ENCODE peak calls at places on chromosomes 1 and 21, in nine cellular contexts. One of them, this sample, is unnamed.

GRCh38 chr1:248849152-248849551 is 9.7 kb downstream of the ZNF692 start:
- DNase-seq in COR-L47: no peak
- DNase-seq in EH: no peak
- DNase-seq in AG04450: no peak
- DNase-seq in hypothalamus: no peak
- DNase-seq in RWPE1: no peak
- DNase-seq in GM03348: no peak
- DNase-seq in iris pigment epithelial cell: no peak
- DNase-seq in RPMI7951: no peak
- DNase-seq in this sample: no peak

GRCh38 chr1:12142891-12143630 is 23.7 kb upstream of the TNFRSF1B start:
- DNase-seq in RPMI7951: no peak
- DNase-seq in RWPE1: no peak
- DNase-seq in GM03348: no peak
- DNase-seq in AG04450: no peak
- DNase-seq in EH: no peak
- DNase-seq in hypothalamus: peak
- DNase-seq in iris pigment epithelial cell: no peak
- DNase-seq in COR-L47: no peak
- DNase-seq in this sample: no peak

GRCh38 chr21:44052071-44052829 is 40.1 kb downstream of the TRAPPC10 start:
- DNase-seq in COR-L47: peak
- DNase-seq in hypothalamus: no peak
- DNase-seq in RPMI7951: no peak
- DNase-seq in iris pigment epithelial cell: peak
- DNase-seq in GM03348: no peak
- DNase-seq in EH: no peak
- DNase-seq in RWPE1: no peak
- DNase-seq in AG04450: no peak
- DNase-seq in this sample: no peak

GRCh38 chr1:121516279-121516967 is 331.6 kb downstream of the SRGAP2C start:
- DNase-seq in iris pigment epithelial cell: no peak
- DNase-seq in GM03348: no peak
- DNase-seq in EH: no peak
- DNase-seq in AG04450: no peak
- DNase-seq in RPMI7951: peak
- DNase-seq in RWPE1: no peak
- DNase-seq in hypothalamus: no peak
- DNase-seq in COR-L47: no peak
- DNase-seq in this sample: no peak

GRCh38 chr1:45836451-45836850 is 33.0 kb downstream of the MAST2 start:
- DNase-seq in AG04450: no peak
- DNase-seq in RWPE1: no peak
- DNase-seq in iris pigment epithelial cell: no peak
- DNase-seq in EH: no peak
- DNase-seq in GM03348: no peak
- DNase-seq in hypothalamus: no peak
- DNase-seq in COR-L47: no peak
- DNase-seq in RPMI7951: no peak
- DNase-seq in this sample: no peak

GRCh38 chr1:52477876-52478275 is 73.5 kb downstream of the PRPF38A start:
- DNase-seq in RWPE1: no peak
- DNase-seq in COR-L47: no peak
- DNase-seq in iris pigment epithelial cell: no peak
- DNase-seq in RPMI7951: no peak
- DNase-seq in hypothalamus: no peak
- DNase-seq in EH: no peak
- DNase-seq in AG04450: no peak
- DNase-seq in GM03348: no peak
- DNase-seq in this sample: no peak

GRCh38 chr1:153880962-153881361 is 41.8 kb downstream of the GATAD2B start:
- DNase-seq in AG04450: peak
- DNase-seq in iris pigment epithelial cell: peak
- DNase-seq in EH: peak
- DNase-seq in COR-L47: peak
- DNase-seq in GM03348: peak
- DNase-seq in RPMI7951: peak
- DNase-seq in RWPE1: peak
- DNase-seq in hypothalamus: peak
- DNase-seq in this sample: peak

GRCh38 chr1:40508375-40509341 is at the start of gene EXO5:
- DNase-seq in iris pigment epithelial cell: peak
- DNase-seq in AG04450: no peak
- DNase-seq in COR-L47: peak
- DNase-seq in hypothalamus: peak
- DNase-seq in EH: peak
- DNase-seq in RPMI7951: peak
- DNase-seq in RWPE1: peak
- DNase-seq in GM03348: peak
- DNase-seq in this sample: peak

GRCh38 chr1:94836891-94837290 is 16.7 kb downstream of the SLC44A3 start:
- DNase-seq in GM03348: no peak
- DNase-seq in RPMI7951: no peak
- DNase-seq in RWPE1: no peak
- DNase-seq in AG04450: no peak
- DNase-seq in iris pigment epithelial cell: no peak
- DNase-seq in EH: no peak
- DNase-seq in COR-L47: no peak
- DNase-seq in hypothalamus: no peak
- DNase-seq in this sample: no peak

GRCh38 chr21:43718872-43719747 is at the start of gene PDXK:
- DNase-seq in RWPE1: peak
- DNase-seq in RPMI7951: peak
- DNase-seq in iris pigment epithelial cell: peak
- DNase-seq in EH: peak
- DNase-seq in GM03348: peak
- DNase-seq in COR-L47: peak
- DNase-seq in hypothalamus: peak
- DNase-seq in AG04450: no peak
- DNase-seq in this sample: peak

This sample was measured in AG20443.